ENCODE peak calls at places on chromosomes 5 and 9, in eight cellular contexts. One of them, this sample, is unnamed.

GRCh38 chr9:9560382-9561035 is 1052.3 kb downstream of the PTPRD start:
- DNase-seq in heart left ventricle: no peak
- DNase-seq in fibroblast of pulmonary artery: no peak
- DNase-seq in activated CD4-positive, alpha-beta T cell treated with anti-CD3 and anti-CD28 coated beads, Interleukin-2, amount 50 U/mL, for 1 hour: no peak
- DNase-seq in NCI-H748 treated with DMSO at 0.1 percent for 48 hours: no peak
- DNase-seq in HuH-7: no peak
- DNase-seq in OCI-LY7: no peak
- DNase-seq in stimulated activated CD4-positive, alpha-beta T cell treated with anti-CD3 and anti-CD28 coated beads, Interleukin-2, amount 100 ng/mL, for 48 hours: no peak
- DNase-seq in this sample: no peak

GRCh38 chr9:127942152-127943010 is 4.7 kb upstream of the DPM2 start:
- DNase-seq in NCI-H748 treated with DMSO at 0.1 percent for 48 hours: peak
- DNase-seq in heart left ventricle: peak
- DNase-seq in activated CD4-positive, alpha-beta T cell treated with anti-CD3 and anti-CD28 coated beads, Interleukin-2, amount 50 U/mL, for 1 hour: peak
- DNase-seq in OCI-LY7: peak
- DNase-seq in stimulated activated CD4-positive, alpha-beta T cell treated with anti-CD3 and anti-CD28 coated beads, Interleukin-2, amount 100 ng/mL, for 48 hours: peak
- DNase-seq in HuH-7: peak
- DNase-seq in fibroblast of pulmonary artery: peak
- DNase-seq in this sample: no peak

GRCh38 chr5:1040571-1040970 is 32.0 kb downstream of the NKD2 start:
- DNase-seq in fibroblast of pulmonary artery: no peak
- DNase-seq in NCI-H748 treated with DMSO at 0.1 percent for 48 hours: no peak
- DNase-seq in HuH-7: no peak
- DNase-seq in heart left ventricle: peak
- DNase-seq in activated CD4-positive, alpha-beta T cell treated with anti-CD3 and anti-CD28 coated beads, Interleukin-2, amount 50 U/mL, for 1 hour: no peak
- DNase-seq in OCI-LY7: no peak
- DNase-seq in stimulated activated CD4-positive, alpha-beta T cell treated with anti-CD3 and anti-CD28 coated beads, Interleukin-2, amount 100 ng/mL, for 48 hours: no peak
- DNase-seq in this sample: no peak

GRCh38 chr9:120307599-120307998 is 272.4 kb downstream of the CDK5RAP2 start:
- DNase-seq in HuH-7: no peak
- DNase-seq in heart left ventricle: no peak
- DNase-seq in stimulated activated CD4-positive, alpha-beta T cell treated with anti-CD3 and anti-CD28 coated beads, Interleukin-2, amount 100 ng/mL, for 48 hours: no peak
- DNase-seq in activated CD4-positive, alpha-beta T cell treated with anti-CD3 and anti-CD28 coated beads, Interleukin-2, amount 50 U/mL, for 1 hour: no peak
- DNase-seq in fibroblast of pulmonary artery: no peak
- DNase-seq in NCI-H748 treated with DMSO at 0.1 percent for 48 hours: no peak
- DNase-seq in OCI-LY7: no peak
- DNase-seq in this sample: no peak

GRCh38 chr9:127123239-127123935 is 952 bp upstream of the ANGPTL2 start:
- DNase-seq in OCI-LY7: no peak
- DNase-seq in activated CD4-positive, alpha-beta T cell treated with anti-CD3 and anti-CD28 coated beads, Interleukin-2, amount 50 U/mL, for 1 hour: no peak
- DNase-seq in NCI-H748 treated with DMSO at 0.1 percent for 48 hours: no peak
- DNase-seq in stimulated activated CD4-positive, alpha-beta T cell treated with anti-CD3 and anti-CD28 coated beads, Interleukin-2, amount 100 ng/mL, for 48 hours: no peak
- DNase-seq in HuH-7: no peak
- DNase-seq in heart left ventricle: no peak
- DNase-seq in fibroblast of pulmonary artery: no peak
- DNase-seq in this sample: no peak

GRCh38 chr9:29830815-29831214 is 2257.5 kb upstream of the C9orf72 start:
- DNase-seq in fibroblast of pulmonary artery: peak
- DNase-seq in activated CD4-positive, alpha-beta T cell treated with anti-CD3 and anti-CD28 coated beads, Interleukin-2, amount 50 U/mL, for 1 hour: no peak
- DNase-seq in OCI-LY7: no peak
- DNase-seq in NCI-H748 treated with DMSO at 0.1 percent for 48 hours: peak
- DNase-seq in HuH-7: peak
- DNase-seq in stimulated activated CD4-positive, alpha-beta T cell treated with anti-CD3 and anti-CD28 coated beads, Interleukin-2, amount 100 ng/mL, for 48 hours: no peak
- DNase-seq in heart left ventricle: no peak
- DNase-seq in this sample: peak

GRCh38 chr9:37706290-37706689 is 47.3 kb upstream of the TRMT10B start:
- DNase-seq in activated CD4-positive, alpha-beta T cell treated with anti-CD3 and anti-CD28 coated beads, Interleukin-2, amount 50 U/mL, for 1 hour: no peak
- DNase-seq in OCI-LY7: no peak
- DNase-seq in stimulated activated CD4-positive, alpha-beta T cell treated with anti-CD3 and anti-CD28 coated beads, Interleukin-2, amount 100 ng/mL, for 48 hours: no peak
- DNase-seq in NCI-H748 treated with DMSO at 0.1 percent for 48 hours: no peak
- DNase-seq in heart left ventricle: no peak
- DNase-seq in fibroblast of pulmonary artery: no peak
- DNase-seq in HuH-7: no peak
- DNase-seq in this sample: no peak

GRCh38 chr5:94245608-94246007 is 372.8 kb downstream of the KIAA0825 start:
- DNase-seq in NCI-H748 treated with DMSO at 0.1 percent for 48 hours: no peak
- DNase-seq in OCI-LY7: no peak
- DNase-seq in activated CD4-positive, alpha-beta T cell treated with anti-CD3 and anti-CD28 coated beads, Interleukin-2, amount 50 U/mL, for 1 hour: no peak
- DNase-seq in stimulated activated CD4-positive, alpha-beta T cell treated with anti-CD3 and anti-CD28 coated beads, Interleukin-2, amount 100 ng/mL, for 48 hours: no peak
- DNase-seq in HuH-7: no peak
- DNase-seq in fibroblast of pulmonary artery: no peak
- DNase-seq in heart left ventricle: no peak
- DNase-seq in this sample: no peak

GRCh38 chr9:137873858-137874363 is 3.7 kb upstream of the CACNA1B start:
- DNase-seq in activated CD4-positive, alpha-beta T cell treated with anti-CD3 and anti-CD28 coated beads, Interleukin-2, amount 50 U/mL, for 1 hour: no peak
- DNase-seq in fibroblast of pulmonary artery: no peak
- DNase-seq in stimulated activated CD4-positive, alpha-beta T cell treated with anti-CD3 and anti-CD28 coated beads, Interleukin-2, amount 100 ng/mL, for 48 hours: no peak
- DNase-seq in OCI-LY7: no peak
- DNase-seq in HuH-7: no peak
- DNase-seq in heart left ventricle: no peak
- DNase-seq in NCI-H748 treated with DMSO at 0.1 percent for 48 hours: no peak
- DNase-seq in this sample: no peak

GRCh38 chr5:57340681-57341080 is 141.9 kb downstream of the ACTBL2 start:
- DNase-seq in heart left ventricle: no peak
- DNase-seq in stimulated activated CD4-positive, alpha-beta T cell treated with anti-CD3 and anti-CD28 coated beads, Interleukin-2, amount 100 ng/mL, for 48 hours: no peak
- DNase-seq in fibroblast of pulmonary artery: no peak
- DNase-seq in OCI-LY7: no peak
- DNase-seq in activated CD4-positive, alpha-beta T cell treated with anti-CD3 and anti-CD28 coated beads, Interleukin-2, amount 50 U/mL, for 1 hour: no peak
- DNase-seq in NCI-H748 treated with DMSO at 0.1 percent for 48 hours: no peak
- DNase-seq in HuH-7: no peak
- DNase-seq in this sample: no peak

GRCh38 chr5:55585266-55585610 is 50.5 kb upstream of the PLPP1 start:
- DNase-seq in HuH-7: no peak
- DNase-seq in OCI-LY7: no peak
- DNase-seq in fibroblast of pulmonary artery: no peak
- DNase-seq in stimulated activated CD4-positive, alpha-beta T cell treated with anti-CD3 and anti-CD28 coated beads, Interleukin-2, amount 100 ng/mL, for 48 hours: no peak
- DNase-seq in activated CD4-positive, alpha-beta T cell treated with anti-CD3 and anti-CD28 coated beads, Interleukin-2, amount 50 U/mL, for 1 hour: no peak
- DNase-seq in heart left ventricle: no peak
- DNase-seq in NCI-H748 treated with DMSO at 0.1 percent for 48 hours: no peak
- DNase-seq in this sample: no peak

GRCh38 chr9:134929560-134930158 is 11.9 kb upstream of the FCN1 start:
- DNase-seq in heart left ventricle: no peak
- DNase-seq in OCI-LY7: peak
- DNase-seq in activated CD4-positive, alpha-beta T cell treated with anti-CD3 and anti-CD28 coated beads, Interleukin-2, amount 50 U/mL, for 1 hour: no peak
- DNase-seq in stimulated activated CD4-positive, alpha-beta T cell treated with anti-CD3 and anti-CD28 coated beads, Interleukin-2, amount 100 ng/mL, for 48 hours: no peak
- DNase-seq in HuH-7: no peak
- DNase-seq in NCI-H748 treated with DMSO at 0.1 percent for 48 hours: no peak
- DNase-seq in fibroblast of pulmonary artery: no peak
- DNase-seq in this sample: no peak

GRCh38 chr9:35116898-35117551 is 1.4 kb upstream of the ATOSB start:
- DNase-seq in fibroblast of pulmonary artery: peak
- DNase-seq in HuH-7: peak
- DNase-seq in stimulated activated CD4-positive, alpha-beta T cell treated with anti-CD3 and anti-CD28 coated beads, Interleukin-2, amount 100 ng/mL, for 48 hours: peak
- DNase-seq in OCI-LY7: peak
- DNase-seq in NCI-H748 treated with DMSO at 0.1 percent for 48 hours: peak
- DNase-seq in activated CD4-positive, alpha-beta T cell treated with anti-CD3 and anti-CD28 coated beads, Interleukin-2, amount 50 U/mL, for 1 hour: peak
- DNase-seq in heart left ventricle: peak
- DNase-seq in this sample: peak

GRCh38 chr9:95009459-95009858 is 283.0 kb downstream of the AOPEP start:
- DNase-seq in OCI-LY7: no peak
- DNase-seq in fibroblast of pulmonary artery: no peak
- DNase-seq in stimulated activated CD4-positive, alpha-beta T cell treated with anti-CD3 and anti-CD28 coated beads, Interleukin-2, amount 100 ng/mL, for 48 hours: no peak
- DNase-seq in activated CD4-positive, alpha-beta T cell treated with anti-CD3 and anti-CD28 coated beads, Interleukin-2, amount 50 U/mL, for 1 hour: no peak
- DNase-seq in heart left ventricle: no peak
- DNase-seq in NCI-H748 treated with DMSO at 0.1 percent for 48 hours: no peak
- DNase-seq in HuH-7: no peak
- DNase-seq in this sample: no peak

GRCh38 chr9:2427016-2427891 is 194.3 kb upstream of the VLDLR start:
- DNase-seq in activated CD4-positive, alpha-beta T cell treated with anti-CD3 and anti-CD28 coated beads, Interleukin-2, amount 50 U/mL, for 1 hour: no peak
- DNase-seq in fibroblast of pulmonary artery: no peak
- DNase-seq in NCI-H748 treated with DMSO at 0.1 percent for 48 hours: no peak
- DNase-seq in heart left ventricle: no peak
- DNase-seq in OCI-LY7: no peak
- DNase-seq in stimulated activated CD4-positive, alpha-beta T cell treated with anti-CD3 and anti-CD28 coated beads, Interleukin-2, amount 100 ng/mL, for 48 hours: no peak
- DNase-seq in HuH-7: no peak
- DNase-seq in this sample: no peak

GRCh38 chr9:92728831-92729734 is 35.5 kb downstream of the BICD2 start:
- DNase-seq in activated CD4-positive, alpha-beta T cell treated with anti-CD3 and anti-CD28 coated beads, Interleukin-2, amount 50 U/mL, for 1 hour: no peak
- DNase-seq in fibroblast of pulmonary artery: no peak
- DNase-seq in stimulated activated CD4-positive, alpha-beta T cell treated with anti-CD3 and anti-CD28 coated beads, Interleukin-2, amount 100 ng/mL, for 48 hours: no peak
- DNase-seq in HuH-7: no peak
- DNase-seq in OCI-LY7: peak
- DNase-seq in NCI-H748 treated with DMSO at 0.1 percent for 48 hours: no peak
- DNase-seq in heart left ventricle: peak
- DNase-seq in this sample: no peak

GRCh38 chr5:118679123-118679940 is 309.0 kb downstream of the DTWD2 start:
- DNase-seq in fibroblast of pulmonary artery: no peak
- DNase-seq in OCI-LY7: no peak
- DNase-seq in heart left ventricle: no peak
- DNase-seq in stimulated activated CD4-positive, alpha-beta T cell treated with anti-CD3 and anti-CD28 coated beads, Interleukin-2, amount 100 ng/mL, for 48 hours: no peak
- DNase-seq in NCI-H748 treated with DMSO at 0.1 percent for 48 hours: no peak
- DNase-seq in activated CD4-positive, alpha-beta T cell treated with anti-CD3 and anti-CD28 coated beads, Interleukin-2, amount 50 U/mL, for 1 hour: no peak
- DNase-seq in HuH-7: no peak
- DNase-seq in this sample: no peak

GRCh38 chr9:111467778-111468367 is 16.3 kb downstream of the ECPAS start:
- DNase-seq in NCI-H748 treated with DMSO at 0.1 percent for 48 hours: no peak
- DNase-seq in fibroblast of pulmonary artery: no peak
- DNase-seq in heart left ventricle: no peak
- DNase-seq in HuH-7: no peak
- DNase-seq in activated CD4-positive, alpha-beta T cell treated with anti-CD3 and anti-CD28 coated beads, Interleukin-2, amount 50 U/mL, for 1 hour: no peak
- DNase-seq in OCI-LY7: no peak
- DNase-seq in stimulated activated CD4-positive, alpha-beta T cell treated with anti-CD3 and anti-CD28 coated beads, Interleukin-2, amount 100 ng/mL, for 48 hours: no peak
- DNase-seq in this sample: no peak

GRCh38 chr5:6442333-6442732 is 6.3 kb upstream of the UBE2QL1 start:
- DNase-seq in NCI-H748 treated with DMSO at 0.1 percent for 48 hours: no peak
- DNase-seq in OCI-LY7: no peak
- DNase-seq in fibroblast of pulmonary artery: no peak
- DNase-seq in HuH-7: no peak
- DNase-seq in activated CD4-positive, alpha-beta T cell treated with anti-CD3 and anti-CD28 coated beads, Interleukin-2, amount 50 U/mL, for 1 hour: no peak
- DNase-seq in heart left ventricle: no peak
- DNase-seq in stimulated activated CD4-positive, alpha-beta T cell treated with anti-CD3 and anti-CD28 coated beads, Interleukin-2, amount 100 ng/mL, for 48 hours: no peak
- DNase-seq in this sample: no peak

GRCh38 chr5:178433273-178433775 is 156.9 kb downstream of the COL23A1 start:
- DNase-seq in NCI-H748 treated with DMSO at 0.1 percent for 48 hours: no peak
- DNase-seq in activated CD4-positive, alpha-beta T cell treated with anti-CD3 and anti-CD28 coated beads, Interleukin-2, amount 50 U/mL, for 1 hour: no peak
- DNase-seq in OCI-LY7: no peak
- DNase-seq in stimulated activated CD4-positive, alpha-beta T cell treated with anti-CD3 and anti-CD28 coated beads, Interleukin-2, amount 100 ng/mL, for 48 hours: no peak
- DNase-seq in fibroblast of pulmonary artery: no peak
- DNase-seq in HuH-7: no peak
- DNase-seq in heart left ventricle: no peak
- DNase-seq in this sample: no peak

GRCh38 chr5:53934126-53934856 is 373.9 kb downstream of the NDUFS4 start:
- DNase-seq in HuH-7: no peak
- DNase-seq in fibroblast of pulmonary artery: peak
- DNase-seq in activated CD4-positive, alpha-beta T cell treated with anti-CD3 and anti-CD28 coated beads, Interleukin-2, amount 50 U/mL, for 1 hour: no peak
- DNase-seq in heart left ventricle: no peak
- DNase-seq in NCI-H748 treated with DMSO at 0.1 percent for 48 hours: no peak
- DNase-seq in OCI-LY7: no peak
- DNase-seq in stimulated activated CD4-positive, alpha-beta T cell treated with anti-CD3 and anti-CD28 coated beads, Interleukin-2, amount 100 ng/mL, for 48 hours: no peak
- DNase-seq in this sample: no peak

GRCh38 chr9:18043978-18044377 is 430.0 kb upstream of the ADAMTSL1 start:
- DNase-seq in fibroblast of pulmonary artery: no peak
- DNase-seq in heart left ventricle: no peak
- DNase-seq in stimulated activated CD4-positive, alpha-beta T cell treated with anti-CD3 and anti-CD28 coated beads, Interleukin-2, amount 100 ng/mL, for 48 hours: no peak
- DNase-seq in activated CD4-positive, alpha-beta T cell treated with anti-CD3 and anti-CD28 coated beads, Interleukin-2, amount 50 U/mL, for 1 hour: no peak
- DNase-seq in HuH-7: no peak
- DNase-seq in NCI-H748 treated with DMSO at 0.1 percent for 48 hours: no peak
- DNase-seq in OCI-LY7: no peak
- DNase-seq in this sample: no peak

GRCh38 chr5:35468811-35469210 is 148.9 kb upstream of the SPEF2 start:
- DNase-seq in fibroblast of pulmonary artery: no peak
- DNase-seq in NCI-H748 treated with DMSO at 0.1 percent for 48 hours: no peak
- DNase-seq in activated CD4-positive, alpha-beta T cell treated with anti-CD3 and anti-CD28 coated beads, Interleukin-2, amount 50 U/mL, for 1 hour: no peak
- DNase-seq in HuH-7: no peak
- DNase-seq in heart left ventricle: no peak
- DNase-seq in stimulated activated CD4-positive, alpha-beta T cell treated with anti-CD3 and anti-CD28 coated beads, Interleukin-2, amount 100 ng/mL, for 48 hours: no peak
- DNase-seq in OCI-LY7: no peak
- DNase-seq in this sample: no peak

GRCh38 chr5:155726267-155726666 is 600.7 kb upstream of the SGCD start:
- DNase-seq in NCI-H748 treated with DMSO at 0.1 percent for 48 hours: no peak
- DNase-seq in OCI-LY7: no peak
- DNase-seq in activated CD4-positive, alpha-beta T cell treated with anti-CD3 and anti-CD28 coated beads, Interleukin-2, amount 50 U/mL, for 1 hour: no peak
- DNase-seq in stimulated activated CD4-positive, alpha-beta T cell treated with anti-CD3 and anti-CD28 coated beads, Interleukin-2, amount 100 ng/mL, for 48 hours: no peak
- DNase-seq in heart left ventricle: no peak
- DNase-seq in HuH-7: no peak
- DNase-seq in fibroblast of pulmonary artery: peak
- DNase-seq in this sample: no peak

GRCh38 chr5:151213803-151214613 is 9.9 kb downstream of the CCDC69 start:
- DNase-seq in stimulated activated CD4-positive, alpha-beta T cell treated with anti-CD3 and anti-CD28 coated beads, Interleukin-2, amount 100 ng/mL, for 48 hours: peak
- DNase-seq in OCI-LY7: peak
- DNase-seq in fibroblast of pulmonary artery: peak
- DNase-seq in HuH-7: peak
- DNase-seq in heart left ventricle: peak
- DNase-seq in activated CD4-positive, alpha-beta T cell treated with anti-CD3 and anti-CD28 coated beads, Interleukin-2, amount 50 U/mL, for 1 hour: peak
- DNase-seq in NCI-H748 treated with DMSO at 0.1 percent for 48 hours: no peak
- DNase-seq in this sample: no peak

GRCh38 chr5:140591747-140592372 is 27.2 kb downstream of the SLC35A4 start:
- DNase-seq in fibroblast of pulmonary artery: peak
- DNase-seq in activated CD4-positive, alpha-beta T cell treated with anti-CD3 and anti-CD28 coated beads, Interleukin-2, amount 50 U/mL, for 1 hour: no peak
- DNase-seq in stimulated activated CD4-positive, alpha-beta T cell treated with anti-CD3 and anti-CD28 coated beads, Interleukin-2, amount 100 ng/mL, for 48 hours: no peak
- DNase-seq in NCI-H748 treated with DMSO at 0.1 percent for 48 hours: no peak
- DNase-seq in heart left ventricle: no peak
- DNase-seq in OCI-LY7: no peak
- DNase-seq in HuH-7: no peak
- DNase-seq in this sample: no peak

GRCh38 chr5:2153350-2153749 is 270.6 kb upstream of the IRX4 start:
- DNase-seq in activated CD4-positive, alpha-beta T cell treated with anti-CD3 and anti-CD28 coated beads, Interleukin-2, amount 50 U/mL, for 1 hour: no peak
- DNase-seq in OCI-LY7: no peak
- DNase-seq in HuH-7: no peak
- DNase-seq in NCI-H748 treated with DMSO at 0.1 percent for 48 hours: no peak
- DNase-seq in fibroblast of pulmonary artery: no peak
- DNase-seq in heart left ventricle: no peak
- DNase-seq in stimulated activated CD4-positive, alpha-beta T cell treated with anti-CD3 and anti-CD28 coated beads, Interleukin-2, amount 100 ng/mL, for 48 hours: no peak
- DNase-seq in this sample: no peak

GRCh38 chr5:89346573-89346972 is 463.6 kb upstream of the MEF2C start:
- DNase-seq in stimulated activated CD4-positive, alpha-beta T cell treated with anti-CD3 and anti-CD28 coated beads, Interleukin-2, amount 100 ng/mL, for 48 hours: no peak
- DNase-seq in NCI-H748 treated with DMSO at 0.1 percent for 48 hours: no peak
- DNase-seq in heart left ventricle: no peak
- DNase-seq in OCI-LY7: no peak
- DNase-seq in HuH-7: no peak
- DNase-seq in fibroblast of pulmonary artery: peak
- DNase-seq in activated CD4-positive, alpha-beta T cell treated with anti-CD3 and anti-CD28 coated beads, Interleukin-2, amount 50 U/mL, for 1 hour: no peak
- DNase-seq in this sample: no peak

GRCh38 chr9:126862461-126862830 is 2.0 kb downstream of the ZBTB34 start:
- DNase-seq in stimulated activated CD4-positive, alpha-beta T cell treated with anti-CD3 and anti-CD28 coated beads, Interleukin-2, amount 100 ng/mL, for 48 hours: no peak
- DNase-seq in HuH-7: no peak
- DNase-seq in activated CD4-positive, alpha-beta T cell treated with anti-CD3 and anti-CD28 coated beads, Interleukin-2, amount 50 U/mL, for 1 hour: no peak
- DNase-seq in heart left ventricle: no peak
- DNase-seq in OCI-LY7: peak
- DNase-seq in fibroblast of pulmonary artery: no peak
- DNase-seq in NCI-H748 treated with DMSO at 0.1 percent for 48 hours: no peak
- DNase-seq in this sample: no peak

GRCh38 chr5:113249216-113249615 is 185.6 kb downstream of the TSSK1B start:
- DNase-seq in HuH-7: no peak
- DNase-seq in stimulated activated CD4-positive, alpha-beta T cell treated with anti-CD3 and anti-CD28 coated beads, Interleukin-2, amount 100 ng/mL, for 48 hours: no peak
- DNase-seq in heart left ventricle: no peak
- DNase-seq in OCI-LY7: no peak
- DNase-seq in activated CD4-positive, alpha-beta T cell treated with anti-CD3 and anti-CD28 coated beads, Interleukin-2, amount 50 U/mL, for 1 hour: no peak
- DNase-seq in fibroblast of pulmonary artery: peak
- DNase-seq in NCI-H748 treated with DMSO at 0.1 percent for 48 hours: no peak
- DNase-seq in this sample: no peak

GRCh38 chr5:169657127-169657526 is 20.1 kb downstream of the DOCK2 start:
- DNase-seq in heart left ventricle: no peak
- DNase-seq in HuH-7: no peak
- DNase-seq in stimulated activated CD4-positive, alpha-beta T cell treated with anti-CD3 and anti-CD28 coated beads, Interleukin-2, amount 100 ng/mL, for 48 hours: no peak
- DNase-seq in OCI-LY7: no peak
- DNase-seq in activated CD4-positive, alpha-beta T cell treated with anti-CD3 and anti-CD28 coated beads, Interleukin-2, amount 50 U/mL, for 1 hour: no peak
- DNase-seq in NCI-H748 treated with DMSO at 0.1 percent for 48 hours: no peak
- DNase-seq in fibroblast of pulmonary artery: no peak
- DNase-seq in this sample: no peak

GRCh38 chr9:95182854-95183563 is 134.5 kb downstream of the FANCC start:
- DNase-seq in heart left ventricle: no peak
- DNase-seq in NCI-H748 treated with DMSO at 0.1 percent for 48 hours: no peak
- DNase-seq in OCI-LY7: no peak
- DNase-seq in fibroblast of pulmonary artery: peak
- DNase-seq in activated CD4-positive, alpha-beta T cell treated with anti-CD3 and anti-CD28 coated beads, Interleukin-2, amount 50 U/mL, for 1 hour: no peak
- DNase-seq in stimulated activated CD4-positive, alpha-beta T cell treated with anti-CD3 and anti-CD28 coated beads, Interleukin-2, amount 100 ng/mL, for 48 hours: no peak
- DNase-seq in HuH-7: peak
- DNase-seq in this sample: no peak

GRCh38 chr9:105690742-105691141 is 3.6 kb upstream of the TMEM38B start:
- DNase-seq in fibroblast of pulmonary artery: peak
- DNase-seq in stimulated activated CD4-positive, alpha-beta T cell treated with anti-CD3 and anti-CD28 coated beads, Interleukin-2, amount 100 ng/mL, for 48 hours: no peak
- DNase-seq in NCI-H748 treated with DMSO at 0.1 percent for 48 hours: no peak
- DNase-seq in heart left ventricle: no peak
- DNase-seq in activated CD4-positive, alpha-beta T cell treated with anti-CD3 and anti-CD28 coated beads, Interleukin-2, amount 50 U/mL, for 1 hour: no peak
- DNase-seq in OCI-LY7: no peak
- DNase-seq in HuH-7: peak
- DNase-seq in this sample: no peak

GRCh38 chr9:72220589-72220988 is 71.3 kb downstream of the GDA start:
- DNase-seq in heart left ventricle: no peak
- DNase-seq in HuH-7: no peak
- DNase-seq in fibroblast of pulmonary artery: no peak
- DNase-seq in NCI-H748 treated with DMSO at 0.1 percent for 48 hours: no peak
- DNase-seq in stimulated activated CD4-positive, alpha-beta T cell treated with anti-CD3 and anti-CD28 coated beads, Interleukin-2, amount 100 ng/mL, for 48 hours: no peak
- DNase-seq in activated CD4-positive, alpha-beta T cell treated with anti-CD3 and anti-CD28 coated beads, Interleukin-2, amount 50 U/mL, for 1 hour: no peak
- DNase-seq in OCI-LY7: no peak
- DNase-seq in this sample: no peak

This sample was measured in NCI-H2081 treated with DMSO at 0.1 percent for 48 hours.